ENCODE peak calls at places on chromosomes 7 and 10, in six cellular contexts. Q is thyroid gland; D is aorta; S is CD8-positive, alpha-beta memory T cell; K is adrenal gland; U is right cardiac atrium. R is an unnamed sample.
A peak's percentile ranks its signal among the peaks of the same experiment; 100 is the strongest.

GRCh38 chr10:29897430-29897829 is 162.0 kb downstream of the JCAD start:
- DNase-seq in Q (no peak), D (no peak), S (no peak), K (no peak), U (no peak), R (no peak)

GRCh38 chr7:71851776-71852548 is 560.2 kb downstream of the CALN1 start:
- DNase-seq in Q (no peak), D (no peak), S (no peak), K (no peak), U (no peak), R (no peak)

GRCh38 chr10:5665380-5666323 is 743 bp downstream of the ASB13 start:
- DNase-seq in Q (peak; percentile 49), D (no peak), S (no peak), K (peak; percentile 76), U (peak; percentile 79), R (no peak)

GRCh38 chr7:142566291-142566690 is 183.0 kb upstream of the PRSS1 start:
- DNase-seq in Q (no peak), D (no peak), S (no peak), K (no peak), U (no peak), R (no peak)

GRCh38 chr7:44398506-44398905 is 73.1 kb upstream of the CAMK2B start:
- DNase-seq in Q (no peak), D (no peak), S (no peak), K (no peak), U (peak; percentile 70), R (peak; percentile 22)

GRCh38 chr10:60137292-60137992 is 231.1 kb upstream of the CCDC6 start:
- DNase-seq in Q (no peak), D (no peak), S (no peak), K (no peak), U (no peak), R (no peak)

GRCh38 chr7:73899731-73900142 is 38.8 kb downstream of the TMEM270 start:
- DNase-seq in Q (no peak), D (peak; percentile 94), S (no peak), K (peak; percentile 34), U (peak; percentile 36), R (peak; percentile 59)

GRCh38 chr7:13874783-13875182 is 114.7 kb downstream of the ETV1 start:
- DNase-seq in Q (no peak), D (no peak), S (no peak), K (no peak), U (no peak), R (no peak)

GRCh38 chr7:39130304-39130703 is 152.6 kb downstream of the POU6F2 start:
- DNase-seq in Q (no peak), D (no peak), S (no peak), K (no peak), U (no peak), R (no peak)

GRCh38 chr7:64619705-64620104 is 46.2 kb upstream of the ZNF107 start:
- DNase-seq in Q (no peak), D (no peak), S (no peak), K (no peak), U (no peak), R (no peak)

GRCh38 chr10:101133489-101134298 is 2.6 kb downstream of the TLX1 start:
- DNase-seq in Q (no peak), D (no peak), S (no peak), K (no peak), U (no peak), R (no peak)

GRCh38 chr10:53090725-53091124 is 318.1 kb upstream of the MBL2 start:
- DNase-seq in Q (no peak), D (no peak), S (no peak), K (no peak), U (no peak), R (no peak)

GRCh38 chr7:47945261-47946015 is 2.8 kb downstream of the PKD1L1 start:
- DNase-seq in Q (peak; percentile 87), D (peak; percentile 87), S (peak; percentile 59), K (peak; percentile 85), U (peak; percentile 94), R (peak; percentile 75)

GRCh38 chr7:155741805-155742204 is 70.5 kb downstream of the SHH start:
- DNase-seq in Q (no peak), D (peak; percentile 68), S (no peak), K (no peak), U (peak; percentile 67), R (no peak)

GRCh38 chr10:16699435-16699834 is 117.8 kb downstream of the RSU1 start:
- DNase-seq in Q (no peak), D (no peak), S (no peak), K (no peak), U (no peak), R (no peak)

GRCh38 chr7:47327698-47328391 is 254.1 kb downstream of the TNS3 start:
- DNase-seq in Q (peak; percentile 96), D (peak; percentile 91), S (no peak), K (peak; percentile 90), U (peak; percentile 97), R (peak; percentile 90)

GRCh38 chr10:60495357-60495756 is 105.7 kb upstream of the ANK3 start:
- DNase-seq in Q (no peak), D (no peak), S (no peak), K (no peak), U (no peak), R (no peak)

GRCh38 chr10:17981766-17982380 is 30.2 kb downstream of the SLC39A12 start:
- DNase-seq in Q (no peak), D (no peak), S (no peak), K (no peak), U (no peak), R (peak; percentile 71)

GRCh38 chr7:99362801-99363200 is 11.7 kb upstream of the ARPC1B start:
- DNase-seq in Q (no peak), D (no peak), S (no peak), K (no peak), U (no peak), R (no peak)

GRCh38 chr10:70974351-70974901 is 86.1 kb upstream of the PCBD1 start:
- DNase-seq in Q (no peak), D (no peak), S (no peak), K (no peak), U (no peak), R (peak; percentile 16)

GRCh38 chr7:51797371-51797770 is 480.8 kb upstream of the COBL start:
- DNase-seq in Q (no peak), D (no peak), S (no peak), K (no peak), U (no peak), R (no peak)

DNA sequence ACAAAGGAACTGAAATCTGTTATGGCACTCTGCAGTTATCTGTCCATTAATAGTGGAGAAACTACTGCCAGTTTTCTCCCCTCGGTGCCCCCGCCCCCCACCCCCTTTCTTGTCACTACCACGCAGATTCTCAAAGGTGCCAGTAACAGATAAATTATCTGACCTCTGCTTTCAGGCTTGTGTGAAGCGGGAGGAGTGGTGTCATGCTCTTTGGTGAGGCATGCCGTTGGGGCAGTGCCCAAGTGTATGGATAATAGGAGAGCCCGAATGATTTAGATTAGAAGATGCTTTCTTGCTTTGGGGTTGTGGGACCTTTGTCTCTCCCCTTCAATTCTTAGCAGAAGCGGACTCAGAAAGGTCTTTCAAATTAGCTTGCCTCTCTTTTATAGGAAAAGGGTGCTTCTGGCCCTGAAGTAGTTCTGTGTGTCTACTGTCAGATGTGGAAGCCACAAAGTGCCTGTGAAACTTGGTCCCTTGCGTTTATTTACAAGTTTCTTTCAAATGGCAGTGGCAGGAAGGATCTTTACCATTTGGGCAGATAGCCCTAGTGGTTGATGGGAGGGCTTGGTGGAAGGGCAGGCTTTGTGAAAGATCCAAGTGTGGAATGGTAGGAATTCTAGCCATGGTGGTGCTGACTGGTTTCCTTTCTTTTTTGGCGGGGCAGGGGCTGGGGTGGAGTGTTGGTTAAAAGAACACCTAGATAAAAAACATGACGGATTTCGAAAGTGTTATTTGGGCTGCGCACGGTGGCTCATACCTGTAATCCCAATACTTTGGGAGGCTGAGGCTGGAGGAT is 26.8 kb downstream of the AUTS2 start:
- DNase-seq in Q (no peak), D (no peak), S (no peak), K (peak; percentile 34), U (no peak), R (no peak)
- H3K4me1 ChIP-seq in Q (no peaks in the 10 kb centered on the region), D (no peaks in the 10 kb centered on the region), S (no peaks in the 10 kb centered on the region), K (peaks cover 1% of the 10 kb centered on the region), U (peaks cover 8% of the 10 kb centered on the region), R (peaks cover 49% of the 10 kb centered on the region)

DNA sequence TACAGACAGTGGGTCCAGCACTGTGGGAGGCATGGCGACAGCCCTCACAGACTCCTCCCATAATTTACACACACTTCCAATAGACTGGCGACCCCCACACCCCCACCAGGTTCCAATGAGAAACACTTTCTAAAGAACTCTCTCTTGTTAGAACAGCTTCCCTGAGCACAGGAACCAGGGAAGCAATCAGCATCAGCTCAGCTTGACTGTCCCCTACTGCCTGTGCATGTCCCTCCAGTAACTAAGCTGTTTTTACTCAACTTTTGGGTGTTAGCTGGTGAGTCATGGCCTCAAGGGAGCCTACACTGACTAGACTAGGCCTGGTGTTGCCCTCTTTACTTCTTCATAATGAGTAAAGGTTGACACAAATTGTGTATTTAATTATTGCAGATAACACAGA is 32.6 kb upstream of the HERPUD2 start:
- DNase-seq in Q (no peak), D (no peak), S (peak; percentile 11), K (no peak), U (no peak), R (peak; percentile 54)
- H3K4me1 ChIP-seq in Q (no peaks in the 10 kb centered on the region), D (no peaks in the 10 kb centered on the region), S (peaks cover 72% of the 10 kb centered on the region), K (no peaks in the 10 kb centered on the region), U (peaks cover 5% of the 10 kb centered on the region), R (peaks cover 16% of the 10 kb centered on the region)

GRCh38 chr10:11245095-11245479 is 227.4 kb downstream of the CELF2 start:
- DNase-seq in Q (no peak), D (no peak), S (no peak), K (no peak), U (no peak), R (no peak)
- H3K4me1 ChIP-seq in Q (no peaks in the 10 kb centered on the region), D (no peaks in the 10 kb centered on the region), S (peaks cover 76% of the 10 kb centered on the region), K (no peaks in the 10 kb centered on the region), U (peaks cover 7% of the 10 kb centered on the region), R (peaks cover 11% of the 10 kb centered on the region)

GRCh38 chr7:149409889-149410288 is 51.0 kb downstream of the ZNF777 start:
- DNase-seq in Q (no peak), D (no peak), S (no peak), K (no peak), U (no peak), R (no peak)
- H3K4me1 ChIP-seq in Q (no peaks in the 10 kb centered on the region), D (no peaks in the 10 kb centered on the region), S (no peaks in the 10 kb centered on the region), K (no peaks in the 10 kb centered on the region), U (no peaks in the 10 kb centered on the region), R (no peaks in the 10 kb centered on the region)